ENCODE peak calls at places on chromosomes 5 and 9, in four cellular contexts. W, B, T and M are unnamed samples. For H3K9me3, the result is how much of the 10 kb centered on the place peaks cover.

GRCh38 chr9:126661521-126662251 is 48.0 kb downstream of the LMX1B start:
- ATAC-seq in T (no peak), B (peak), W (no peak), M (no peak)

GRCh38 chr5:75275147-75275546 is 38.5 kb upstream of the ANKRD31 start:
- ATAC-seq in W (no peak), B (no peak), T (no peak), M (no peak)

GRCh38 chr9:136997830-136998234 is 1.5 kb upstream of the CLIC3 start:
- ATAC-seq in W (no peak), B (no peak), T (no peak), M (no peak)

GRCh38 chr5:140408750-140409241 is 7.2 kb downstream of the ANKHD1 start:
- ATAC-seq in T (peak), W (peak), B (peak), M (no peak)

GRCh38 chr5:5409151-5409810 is 13.2 kb upstream of the ICE1 start:
- ATAC-seq in W (no peak), T (no peak), B (peak), M (no peak)

GRCh38 chr5:82106806-82107205 is 135.0 kb downstream of the ATG10 start:
- ATAC-seq in B (no peak), W (no peak), T (no peak), M (no peak)

GRCh38 chr5:81393783-81394718 is at the start of gene ACOT12:
- ATAC-seq in B (no peak), T (peak), W (peak), M (peak)

GRCh38 chr5:113984928-113985327 is 376.9 kb upstream of the KCNN2 start:
- ATAC-seq in T (no peak), W (no peak), B (no peak), M (no peak)

GRCh38 chr5:71482132-71482531 is 26.7 kb downstream of the BDP1 start:
- ATAC-seq in B (no peak), W (no peak), T (peak), M (no peak)

GRCh38 chr9:137221477-137222111 is 446 bp downstream of the RNF208 start:
- ATAC-seq in T (no peak), W (no peak), B (no peak), M (no peak)

GRCh38 chr5:22754155-22754554 is 99.0 kb downstream of the CDH12 start:
- ATAC-seq in B (no peak), W (no peak), T (no peak), M (no peak)

GRCh38 chr5:140273401-140273877 is 29.5 kb downstream of the PFDN1 start:
- ATAC-seq in W (no peak), T (no peak), B (no peak), M (peak)

GRCh38 chr5:28725001-28725400 is 1686.6 kb upstream of the CDH9 start:
- ATAC-seq in W (no peak), B (no peak), T (no peak), M (no peak)

GRCh38 chr9:132597073-132597775 is 14.8 kb downstream of the BARHL1 start:
- ATAC-seq in T (no peak), B (no peak), W (no peak), M (no peak)

GRCh38 chr5:100456615-100457014 is 78.6 kb upstream of the FAM174A start:
- ATAC-seq in T (no peak), W (peak), B (no peak), M (no peak)

GRCh38 chr9:15246688-15247087 is 60.3 kb downstream of the TTC39B start:
- ATAC-seq in B (no peak), T (no peak), W (no peak), M (no peak)

GRCh38 chr5:146233441-146233840 is 30.0 kb downstream of the RBM27 start:
- ATAC-seq in B (no peak), T (no peak), W (no peak), M (no peak)

GRCh38 chr9:113682297-113682771 is 193.8 kb upstream of the ZNF618 start:
- ATAC-seq in T (peak), B (peak), W (no peak), M (peak)

GRCh38 chr9:96209407-96210031 is 92.5 kb downstream of the HSD17B3 start:
- ATAC-seq in T (peak), B (no peak), W (no peak), M (peak)

GRCh38 chr5:10599828-10600227 is 36.0 kb downstream of the ANKRD33B start:
- ATAC-seq in W (no peak), B (no peak), T (no peak), M (no peak)

GRCh38 chr9:112861155-112861554 is 29.5 kb downstream of the SLC46A2 start:
- ATAC-seq in B (no peak), W (no peak), T (no peak), M (no peak)

GRCh38 chr9:87643778-87644570 is 81.9 kb upstream of the CTSL start:
- ATAC-seq in W (no peak), B (no peak), T (no peak), M (no peak)

GRCh38 chr5:125152461-125153189 is 406.2 kb upstream of the ZNF608 start:
- ATAC-seq in B (no peak), W (no peak), T (no peak), M (no peak)

GRCh38 chr5:166624573-166624972 is 1666.9 kb upstream of the WWC1 start:
- ATAC-seq in B (no peak), W (no peak), T (no peak), M (no peak)

GRCh38 chr5:26060212-26060611 is 978.2 kb downstream of the CDH9 start:
- ATAC-seq in W (no peak), B (no peak), T (no peak), M (no peak)

GRCh38 chr5:26054594-26054993 is 983.8 kb downstream of the CDH9 start:
- ATAC-seq in T (no peak), B (no peak), W (no peak), M (no peak)
- H3K9me3 ChIP-seq in T (under half), B (under half), W (under half), M (under half)

GRCh38 chr5:171369056-171369455 is 18.6 kb upstream of the NPM1 start:
- ATAC-seq in T (no peak), W (no peak), B (no peak), M (no peak)

GRCh38 chr5:171369898-171370297 is 17.8 kb upstream of the NPM1 start:
- ATAC-seq in B (no peak), T (no peak), W (no peak), M (no peak)

GRCh38 chr5:171366645-171367044 is 21.0 kb upstream of the NPM1 start:
- ATAC-seq in B (no peak), W (no peak), T (peak), M (no peak)

GRCh38 chr5:171367424-171368370 is 20.0 kb upstream of the NPM1 start:
- ATAC-seq in B (no peak), T (no peak), W (peak), M (no peak)

DNA sequence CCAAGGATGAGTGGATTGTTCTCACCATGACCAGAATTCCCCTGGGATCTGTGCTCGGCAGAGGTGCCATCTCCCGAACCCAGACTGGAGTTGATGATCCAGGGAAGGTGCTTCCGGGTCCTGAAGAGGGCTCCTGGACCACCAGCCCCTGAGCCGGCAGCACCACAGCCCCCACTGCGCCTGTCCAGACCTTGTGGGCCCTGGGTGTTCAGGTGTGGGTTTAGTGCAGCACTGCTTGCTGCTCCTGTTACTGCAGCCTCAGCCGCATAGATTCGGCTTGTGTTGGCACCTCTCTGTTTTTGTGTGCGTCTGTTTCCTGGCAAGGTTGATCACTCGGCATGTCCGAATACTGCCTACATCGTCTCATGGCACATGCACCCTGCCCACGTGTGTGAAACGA is 16.3 kb upstream of the NPM1 start:
- ATAC-seq in W (no peak), T (peak), B (peak), M (no peak)
- TF ChIP-seq EP300 in W (no peak), T (no peak), B (no peak), M (no peak)

GRCh38 chr5:178941361-178941760 is 363 bp downstream of the ZNF454 start:
- ATAC-seq in W (no peak), B (no peak), T (no peak), M (no peak)
- H3K9me3 ChIP-seq in W (under half), B (under half), T (under half), M (under half)

DNA sequence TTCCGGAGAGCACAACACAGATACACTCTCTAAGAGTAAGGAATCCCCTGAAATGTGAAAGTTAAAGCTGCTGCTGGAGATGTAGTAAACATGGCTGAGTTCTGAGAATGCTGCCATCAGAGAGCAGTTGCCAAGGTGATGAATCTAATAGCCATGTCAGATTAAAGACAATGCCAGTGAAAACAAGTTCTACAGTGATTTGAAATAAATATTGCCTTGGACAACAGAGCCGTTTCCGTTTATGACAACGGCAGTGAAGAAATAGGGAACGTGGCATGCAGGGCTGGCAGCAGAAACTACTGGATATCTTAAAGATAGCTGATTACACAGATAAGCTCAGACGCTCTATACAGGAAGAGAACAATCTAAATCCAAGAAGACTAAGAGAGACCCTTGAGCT is 561.3 kb upstream of the C9orf72 start:
- ATAC-seq in B (no peak), W (no peak), T (no peak), M (no peak)
- TF ChIP-seq EP300 in B (no peak), W (no peak), T (no peak), M (no peak)

GRCh38 chr9:8395022-8395421 is 595.4 kb upstream of the DMAC1 start:
- ATAC-seq in W (no peak), B (no peak), T (no peak), M (no peak)

GRCh38 chr9:8401961-8402701 is 602.6 kb upstream of the DMAC1 start:
- ATAC-seq in W (no peak), T (no peak), B (no peak), M (no peak)

DNA sequence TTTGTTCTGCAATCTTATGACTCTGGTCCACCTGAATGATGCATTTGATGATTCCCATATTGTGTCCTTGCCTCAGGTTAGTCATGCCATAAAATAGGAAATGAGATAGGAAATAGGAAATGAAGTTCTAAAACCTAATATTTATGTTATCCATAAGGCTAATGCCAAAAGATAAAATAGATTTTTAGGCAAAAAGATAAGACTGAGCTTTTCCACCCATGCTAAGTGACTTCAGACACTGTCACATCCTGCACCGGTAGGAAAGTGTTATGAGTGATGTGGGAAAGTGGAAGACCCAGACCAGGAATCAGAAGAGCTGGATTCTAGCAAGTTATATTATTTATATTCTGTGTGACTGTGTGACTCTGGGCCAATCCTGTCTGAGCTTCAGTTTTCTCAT is 600.8 kb upstream of the DMAC1 start:
- ATAC-seq in B (no peak), T (no peak), W (no peak), M (no peak)
- H3K9me3 ChIP-seq in B (under half), T (under half), W (under half), M (under half)

DNA sequence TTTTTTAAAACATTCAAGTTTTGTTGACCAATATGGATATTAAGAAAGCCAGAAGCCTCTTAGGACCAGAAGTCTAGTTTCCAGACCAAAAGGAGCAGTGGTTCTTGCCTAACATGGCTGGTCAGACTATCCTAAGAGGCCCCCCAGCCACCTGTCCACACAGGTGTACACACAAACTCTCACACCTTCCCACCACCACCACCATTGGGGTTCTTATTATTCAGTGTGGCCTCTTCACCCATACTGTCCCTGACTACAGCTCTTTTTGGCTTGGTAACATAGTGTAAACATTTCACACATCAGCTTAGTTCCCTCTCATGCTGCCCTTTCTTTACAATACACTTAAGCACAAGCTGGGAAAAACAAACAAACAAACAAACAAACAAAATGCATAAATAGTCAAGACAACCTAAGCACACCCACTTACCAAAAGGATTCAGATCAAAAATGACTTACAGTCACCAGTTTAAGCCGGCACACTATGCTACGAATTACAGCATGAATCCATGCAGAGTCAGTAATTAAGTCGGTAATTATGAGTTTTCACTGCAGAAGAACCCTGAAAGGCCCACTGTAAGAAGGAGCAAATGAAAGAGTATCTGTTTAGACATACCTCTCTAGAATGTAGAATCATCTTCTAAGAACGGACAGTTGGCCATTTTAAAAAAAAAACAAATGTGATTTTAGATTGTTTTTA is 9.5 kb downstream of the LHFPL2 start:
- ATAC-seq in B (no peak), T (no peak), W (peak), M (no peak)
- TF ChIP-seq EP300 in B (no peak), T (no peak), W (no peak), M (no peak)

GRCh38 chr9:116142706-116143492 is 10.7 kb upstream of the PAPPA start:
- ATAC-seq in W (no peak), B (no peak), T (no peak), M (no peak)
- H3K9me3 ChIP-seq in W (under half), B (under half), T (under half), M (under half)

DNA sequence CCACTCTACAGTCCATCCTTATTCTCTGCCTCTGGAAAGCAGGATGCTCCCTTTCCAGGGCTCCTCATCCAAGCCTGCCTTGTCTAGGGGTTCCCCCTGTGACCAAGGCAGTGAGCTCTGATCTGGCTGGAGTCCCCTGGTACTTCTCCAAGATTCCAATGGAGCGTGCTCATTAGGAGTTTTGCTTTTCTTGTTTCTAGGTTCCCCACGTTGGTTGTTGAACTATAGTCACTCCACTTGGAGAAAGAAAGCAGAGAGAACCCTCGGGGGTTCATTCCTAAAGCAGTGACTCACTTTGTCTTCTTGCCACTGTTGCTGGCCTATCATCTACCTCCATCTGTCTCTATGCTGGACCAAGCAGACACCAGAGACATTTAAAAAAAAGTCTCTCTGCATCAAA is 192.6 kb downstream of the TLE4 start:
- ATAC-seq in T (peak), W (no peak), B (no peak), M (peak)
- TF ChIP-seq EP300 in T (no peak), W (no peak), B (no peak), M (no peak)

DNA sequence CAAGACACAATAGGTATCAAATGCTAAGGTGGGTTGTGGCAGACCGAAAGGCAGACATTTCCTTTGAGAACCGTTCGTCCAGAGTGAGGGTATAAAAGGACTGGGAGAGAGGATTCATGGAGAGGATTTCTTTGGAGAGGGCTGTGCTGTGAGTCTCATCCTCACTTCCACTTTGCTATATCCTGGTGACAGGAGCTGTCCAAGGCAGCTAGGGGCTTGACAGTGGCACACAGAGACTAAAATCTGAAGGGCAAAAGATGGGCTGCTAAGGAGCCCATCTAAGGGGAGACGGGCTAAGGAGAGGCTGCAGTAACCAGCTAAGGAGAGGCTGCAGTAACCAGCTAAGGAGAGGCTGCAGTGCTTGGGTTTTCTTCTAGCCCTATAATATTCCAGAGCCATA is 214.0 kb upstream of the ADRA1B start:
- ATAC-seq in B (no peak), T (no peak), W (no peak), M (no peak)
- H3K9me3 ChIP-seq in B (under half), T (under half), W (under half), M (under half)

DNA sequence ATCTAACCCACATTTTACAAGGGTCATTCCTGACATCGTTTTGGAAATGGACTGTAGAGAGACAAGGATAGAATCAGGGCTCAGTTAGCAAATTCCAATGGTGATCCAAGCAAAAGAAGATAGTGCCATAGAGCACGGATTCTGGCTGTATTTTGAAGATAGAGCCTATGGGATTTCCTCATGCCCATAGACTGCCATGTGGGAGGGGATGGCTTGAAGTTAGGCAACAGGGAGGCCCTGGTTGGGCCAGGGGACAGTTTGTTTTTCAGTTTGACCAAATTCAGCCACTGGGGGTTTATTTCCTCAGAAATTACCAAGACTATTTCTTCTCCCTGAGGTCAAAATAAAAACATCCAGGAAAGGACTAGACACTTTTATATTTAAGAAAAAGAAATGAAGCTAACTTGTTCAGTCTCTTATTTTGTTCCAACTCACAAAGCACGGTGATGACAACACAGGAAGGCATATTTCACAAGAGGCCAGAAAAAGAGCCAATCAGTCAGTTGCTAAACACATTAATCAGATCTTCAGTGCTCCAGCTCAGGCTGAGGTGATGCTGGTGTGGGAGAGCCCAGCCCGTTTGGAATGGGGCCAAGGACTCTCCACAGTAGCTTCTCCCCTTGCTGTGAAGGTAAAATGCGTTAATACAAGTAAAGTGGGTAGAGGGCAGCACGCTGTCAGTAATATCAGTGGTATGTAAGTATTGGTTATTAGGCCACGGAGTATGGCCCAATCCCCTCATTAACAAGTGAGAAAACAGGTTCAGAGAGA is 4.4 kb upstream of the DCTN4 start:
- ATAC-seq in T (no peak), W (no peak), B (peak), M (peak)
- TF ChIP-seq EP300 in T (no peak), W (no peak), B (peak), M (no peak)